ENCODE peak calls at places on chromosomes 1 and 21, in ten cellular contexts. I, O, G, T, D, J, W, V, F and B are unnamed samples.

GRCh38 chr1:230728710-230729392 is 14.9 kb upstream of the AGT start:
- DNase-seq in I (no peak), O (no peak), G (no peak), T (peak), D (peak), J (no peak), W (no peak), V (no peak), F (no peak), B (peak)

GRCh38 chr21:45471229-45472052 is 66.5 kb downstream of the COL18A1 start:
- DNase-seq in I (peak), O (no peak), G (no peak), T (peak), D (peak), J (peak), W (peak), V (peak), F (peak), B (no peak)

GRCh38 chr1:11354893-11355593 is 82.0 kb downstream of the UBIAD1 start:
- DNase-seq in I (no peak), O (no peak), G (no peak), T (no peak), D (no peak), J (no peak), W (no peak), V (no peak), F (no peak), B (no peak)

GRCh38 chr1:32759997-32760623 is 57.0 kb downstream of the YARS1 start:
- DNase-seq in I (peak), O (no peak), G (no peak), T (peak), D (peak), J (no peak), W (no peak), V (peak), F (no peak), B (no peak)

GRCh38 chr1:229118662-229119061 is 152.2 kb upstream of the RAB4A start:
- DNase-seq in I (no peak), O (no peak), G (no peak), T (no peak), D (no peak), J (no peak), W (no peak), V (no peak), F (no peak), B (no peak)

GRCh38 chr21:43355196-43355924 is 71.6 kb downstream of the SIK1 start:
- DNase-seq in I (no peak), O (no peak), G (no peak), T (no peak), D (no peak), J (peak), W (no peak), V (no peak), F (no peak), B (no peak)

GRCh38 chr1:65026235-65026634 is 59.9 kb upstream of the JAK1 start:
- DNase-seq in I (no peak), O (no peak), G (no peak), T (peak), D (no peak), J (no peak), W (no peak), V (no peak), F (no peak), B (no peak)

GRCh38 chr1:47696404-47696910 is 258.6 kb downstream of the FOXD2 start:
- DNase-seq in I (no peak), O (no peak), G (no peak), T (no peak), D (no peak), J (no peak), W (no peak), V (no peak), F (no peak), B (no peak)

GRCh38 chr1:234659538-234659937 is 49.6 kb upstream of the IRF2BP2 start:
- DNase-seq in I (no peak), O (no peak), G (peak), T (peak), D (peak), J (no peak), W (peak), V (no peak), F (no peak), B (peak)

GRCh38 chr1:204619721-204620120 is 65.8 kb downstream of the LRRN2 start:
- DNase-seq in I (no peak), O (no peak), G (no peak), T (no peak), D (no peak), J (no peak), W (no peak), V (no peak), F (no peak), B (no peak)

GRCh38 chr1:230067871-230068814 is 1.1 kb downstream of the GALNT2 start:
- DNase-seq in I (no peak), O (peak), G (no peak), T (no peak), D (peak), J (peak), W (no peak), V (peak), F (no peak), B (peak)

DNA sequence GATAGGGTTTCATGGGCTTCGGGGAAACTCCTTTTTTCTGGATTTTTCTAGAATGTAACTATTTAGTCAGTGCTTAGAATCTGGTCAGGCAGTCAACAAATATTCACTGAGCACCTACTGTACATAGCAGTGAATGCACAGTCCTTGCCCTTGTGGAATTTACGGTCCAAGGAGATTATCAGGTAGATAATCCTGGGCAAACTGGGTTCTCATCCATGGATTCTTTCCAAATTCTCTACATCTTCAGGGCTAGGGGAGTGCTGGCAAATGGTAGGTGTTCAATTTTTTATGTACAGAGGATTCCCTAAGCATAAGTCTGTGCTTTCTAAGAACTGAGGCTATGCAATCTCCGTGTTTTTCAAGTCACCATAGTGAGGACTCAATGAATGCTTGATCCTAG is 140.7 kb upstream of the CD34 start:
- DNase-seq in I (no peak), O (no peak), G (no peak), T (no peak), D (no peak), J (no peak), W (no peak), V (no peak), F (no peak), B (no peak)
- H3K4me3 ChIP-seq in I (no peak), O (no peak), G (no peak), T (no peak), D (no peak), J (no peak), W (no peak), V (no peak), F (no peak), B (no peak)

DNA sequence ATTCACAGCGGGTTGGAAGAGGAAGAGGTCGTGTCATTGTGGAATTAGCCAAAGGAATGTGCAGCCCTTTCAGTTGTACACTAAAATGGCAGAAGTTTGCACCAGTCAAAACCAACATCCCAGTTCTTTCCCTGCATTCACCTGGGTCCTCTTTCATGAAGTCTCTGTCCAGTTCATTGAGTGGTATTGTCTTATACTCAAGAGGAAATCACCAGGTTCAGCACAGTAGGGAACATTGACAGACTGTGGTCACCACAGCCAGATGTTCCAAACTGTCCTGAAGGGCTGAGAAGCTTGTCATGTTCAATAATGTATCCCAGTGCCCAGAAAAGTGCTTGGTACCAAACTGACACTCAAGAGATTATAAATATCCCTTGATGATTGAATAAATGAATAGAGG is 131.6 kb downstream of the GLUL start:
- DNase-seq in I (no peak), O (no peak), G (no peak), T (no peak), D (no peak), J (no peak), W (no peak), V (no peak), F (no peak), B (no peak)
- H3K4me3 ChIP-seq in I (no peak), O (no peak), G (no peak), T (no peak), D (no peak), J (no peak), W (no peak), V (no peak), F (no peak), B (no peak)

GRCh38 chr1:51569284-51570062 is 47.4 kb upstream of the OSBPL9 start:
- DNase-seq in I (peak), O (peak), G (no peak), T (peak), D (no peak), J (no peak), W (peak), V (no peak), F (no peak), B (peak)
- H3K4me3 ChIP-seq in I (no peak), O (peak), G (no peak), T (no peak), D (no peak), J (no peak), W (no peak), V (no peak), F (no peak), B (no peak)

GRCh38 chr1:1243261-1243660 is 3.3 kb downstream of the C1QTNF12 start:
- DNase-seq in I (no peak), O (no peak), G (no peak), T (no peak), D (no peak), J (no peak), W (no peak), V (no peak), F (no peak), B (no peak)
- H3K4me3 ChIP-seq in I (no peak), O (no peak), G (no peak), T (no peak), D (no peak), J (no peak), W (no peak), V (no peak), F (no peak), B (peak)

GRCh38 chr1:59295603-59296002 is 1.3 kb upstream of the FGGY start:
- DNase-seq in I (no peak), O (no peak), G (no peak), T (no peak), D (no peak), J (no peak), W (no peak), V (no peak), F (no peak), B (no peak)
- H3K4me3 ChIP-seq in I (peak), O (peak), G (peak), T (peak), D (peak), J (peak), W (peak), V (peak), F (peak), B (peak)

GRCh38 chr1:164649146-164649545 is 90.2 kb downstream of the PBX1 start:
- DNase-seq in I (no peak), O (no peak), G (no peak), T (no peak), D (no peak), J (no peak), W (no peak), V (no peak), F (no peak), B (no peak)

GRCh38 chr1:164653705-164654104 is 94.7 kb downstream of the PBX1 start:
- DNase-seq in I (no peak), O (no peak), G (no peak), T (no peak), D (no peak), J (no peak), W (no peak), V (no peak), F (no peak), B (no peak)

GRCh38 chr1:164654200-164654599 is 95.2 kb downstream of the PBX1 start:
- DNase-seq in I (no peak), O (no peak), G (no peak), T (no peak), D (no peak), J (no peak), W (no peak), V (no peak), F (no peak), B (no peak)

GRCh38 chr1:164648211-164649080 is 89.5 kb downstream of the PBX1 start:
- DNase-seq in I (no peak), O (no peak), G (no peak), T (no peak), D (no peak), J (no peak), W (no peak), V (no peak), F (no peak), B (no peak)

DNA sequence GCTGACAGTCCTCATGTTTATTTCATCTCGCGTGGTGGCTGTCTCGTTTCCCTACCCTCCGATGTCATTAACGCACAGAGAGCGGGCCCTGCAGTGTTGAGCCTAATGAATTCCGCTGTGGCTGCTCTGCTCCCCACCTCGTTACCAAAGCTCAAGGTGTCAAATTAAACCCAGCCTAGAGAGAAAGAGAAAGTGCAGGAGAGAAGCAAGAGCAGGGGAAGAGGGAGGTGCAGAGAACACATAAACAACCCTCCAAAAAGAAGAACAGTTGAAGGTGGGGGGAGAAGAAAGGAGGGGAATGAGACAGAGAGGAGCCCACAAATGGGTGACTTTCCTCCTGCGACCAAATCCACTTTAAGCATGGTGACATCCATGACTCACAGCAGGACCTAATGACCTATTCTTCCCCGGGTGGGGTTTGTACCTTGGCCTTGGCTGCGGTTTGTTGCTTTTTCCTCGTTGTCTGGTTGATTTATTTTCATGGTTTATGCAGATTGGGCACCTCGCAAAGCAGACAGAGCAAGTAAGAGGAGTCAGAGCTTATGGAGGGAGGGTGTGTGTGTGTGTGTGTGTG is 92.5 kb downstream of the PBX1 start:
- DNase-seq in I (no peak), O (no peak), G (no peak), T (peak), D (no peak), J (no peak), W (no peak), V (no peak), F (no peak), B (peak)
- H3K4me3 ChIP-seq in I (no peak), O (no peak), G (peak), T (no peak), D (no peak), J (peak), W (no peak), V (no peak), F (no peak), B (no peak)